ENCODE peak calls at places on chromosomes 11 and 22, in four cellular contexts. Z is brain microvascular endothelial cell, P is retinal pigment epithelial cell, E is psoas muscle. I is an unnamed sample.

GRCh38 chr11:112532506-112532905 is 271.8 kb upstream of the PLET1 start:
- DNase-seq in P (no peak), Z (no peak), E (no peak), I (no peak)

GRCh38 chr11:19753451-19754041 is 40.9 kb downstream of the NAV2 start:
- DNase-seq in P (no peak), E (no peak), Z (peak; percentile 56), I (no peak)

GRCh38 chr11:28767574-28767973 is 659.4 kb downstream of the METTL15 start:
- DNase-seq in E (no peak), P (no peak), Z (peak; percentile 61), I (peak; percentile 33)

GRCh38 chr22:42683599-42684283 is 34.5 kb upstream of the CYB5R3 start:
- DNase-seq in P (no peak), Z (no peak), E (peak; percentile 76), I (no peak)

GRCh38 chr22:37212174-37212906 is at the start of gene SSTR3:
- DNase-seq in E (no peak), P (no peak), Z (no peak), I (no peak)

GRCh38 chr22:47247609-47248240 is 485.3 kb downstream of the TBC1D22A start:
- DNase-seq in E (no peak), Z (no peak), P (no peak), I (no peak)

GRCh38 chr11:47233989-47234668 is 14.5 kb downstream of the ACP2 start:
- DNase-seq in E (no peak), Z (peak; percentile 81), P (no peak), I (peak; percentile 90)

GRCh38 chr11:32326522-32326921 is 108.8 kb downstream of the WT1 start:
- DNase-seq in P (no peak), Z (no peak), E (no peak), I (no peak)

GRCh38 chr11:8867856-8868705 is 42.9 kb upstream of the AKIP1 start:
- DNase-seq in Z (peak; percentile 15), E (no peak), P (no peak), I (peak; percentile 55)

GRCh38 chr11:120942701-120943100 is 81.2 kb upstream of the TBCEL start:
- DNase-seq in E (no peak), P (no peak), Z (no peak), I (no peak)

GRCh38 chr22:34508797-34509196 is 557.2 kb upstream of the ISX start:
- DNase-seq in P (no peak), E (no peak), Z (no peak), I (no peak)

GRCh38 chr11:102604875-102605274 is 20.3 kb downstream of the MMP20 start:
- DNase-seq in P (no peak), E (no peak), Z (no peak), I (no peak)

GRCh38 chr22:28538922-28539321 is 140.7 kb downstream of the TTC28 start:
- DNase-seq in E (no peak), P (no peak), Z (no peak), I (no peak)

GRCh38 chr22:19607198-19608113 is 83.2 kb upstream of the CLDN5 start:
- DNase-seq in Z (no peak), E (peak; percentile 58), P (no peak), I (no peak)

GRCh38 chr11:110704210-110704864 is 7.9 kb downstream of the ARHGAP20 start:
- DNase-seq in E (no peak), P (no peak), Z (no peak), I (no peak)

GRCh38 chr22:42910221-42910942 is 53.3 kb upstream of the ARFGAP3 start:
- DNase-seq in P (no peak), E (no peak), Z (no peak), I (no peak)

GRCh38 chr11:119373917-119374631 is 7.4 kb downstream of the USP2 start:
- DNase-seq in P (no peak), E (peak; percentile 71), Z (peak; percentile 75), I (peak; percentile 66)

GRCh38 chr11:113629562-113629961 is 76.5 kb downstream of the TMPRSS5 start:
- DNase-seq in E (no peak), P (no peak), Z (no peak), I (no peak)

GRCh38 chr22:49734882-49735281 is 92.8 kb downstream of the BRD1 start:
- DNase-seq in P (no peak), Z (no peak), E (no peak), I (no peak)

GRCh38 chr11:94144233-94144632 is 15.6 kb downstream of the PANX1 start:
- DNase-seq in Z (no peak), P (no peak), E (no peak), I (no peak)

GRCh38 chr11:32440920-32441319 is 5.6 kb upstream of the WT1 start:
- DNase-seq in E (no peak), Z (no peak), P (no peak), I (no peak)

GRCh38 chr11:69156673-69157155 is 979 bp downstream of the SMIM38 start:
- DNase-seq in E (no peak), Z (no peak), P (peak; percentile 39), I (no peak)

GRCh38 chr11:958101-958500 is 32.4 kb downstream of the AP2A2 start:
- DNase-seq in E (no peak), Z (no peak), P (no peak), I (no peak)

GRCh38 chr11:10606536-10607208 is 38.2 kb upstream of the LYVE1 start:
- DNase-seq in P (no peak), Z (peak; percentile 44), E (no peak), I (peak; percentile 16)

GRCh38 chr22:37639070-37639760 is at the start of gene SH3BP1:
- DNase-seq in Z (no peak), P (no peak), E (peak; percentile 62), I (no peak)

GRCh38 chr11:31806944-31807790 is 4.0 kb downstream of the PAX6 start:
- DNase-seq in E (no peak), P (no peak), Z (no peak), I (no peak)

GRCh38 chr11:72238492-72239295 is 5.3 kb downstream of the PHOX2A start:
- DNase-seq in E (no peak), P (no peak), Z (no peak), I (no peak)

DNA sequence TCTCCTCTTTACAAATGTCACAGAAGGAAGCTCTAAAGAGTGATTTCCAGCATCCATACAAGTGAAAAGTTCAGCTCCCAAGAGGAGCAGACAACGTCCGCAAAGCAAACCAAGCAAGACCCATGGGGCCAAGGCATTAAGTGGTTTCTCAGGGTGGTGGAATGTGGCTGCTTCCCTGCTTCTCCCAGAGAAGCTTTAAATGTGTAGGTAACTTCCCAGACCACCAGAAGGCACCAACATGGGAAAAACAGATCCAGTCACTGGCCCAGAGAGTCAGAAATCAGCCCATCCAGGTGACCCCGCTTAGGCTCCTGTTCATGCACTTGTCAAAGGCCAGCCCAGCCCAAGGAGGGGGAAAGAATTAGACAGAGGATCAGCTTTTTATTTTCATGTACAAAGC is 13.3 kb upstream of the PHF21A start:
- DNase-seq in E (no peak), P (no peak), Z (no peak), I (no peak)
- TF ChIP-seq CTCF in E (no peak), P (no peak), Z (peak; percentile 20), I (no peak)

GRCh38 chr11:65169164-65169641 is 830 bp upstream of the SPDYC start:
- DNase-seq in P (no peak), E (no peak), Z (peak; percentile 67), I (no peak)

GRCh38 chr11:65170058-65170534 is at the start of gene SPDYC:
- DNase-seq in P (no peak), Z (no peak), E (no peak), I (no peak)

GRCh38 chr11:65166893-65167292 is 3.1 kb upstream of the SPDYC start:
- DNase-seq in P (no peak), E (no peak), Z (no peak), I (no peak)

GRCh38 chr11:65172600-65172999 is 2.6 kb downstream of the SPDYC start:
- DNase-seq in Z (no peak), P (no peak), E (no peak), I (no peak)
- TF ChIP-seq CTCF in Z (no peak), P (no peak), E (no peak), I (no peak)

GRCh38 chr11:45086526-45086925 is 59.9 kb upstream of the PRDM11 start:
- DNase-seq in E (no peak), Z (no peak), P (no peak), I (no peak)

GRCh38 chr11:45082744-45083543 is 63.5 kb upstream of the PRDM11 start:
- DNase-seq in Z (no peak), E (no peak), P (no peak), I (no peak)

GRCh38 chr11:45079943-45080719 is 66.3 kb upstream of the PRDM11 start:
- DNase-seq in E (no peak), Z (no peak), P (no peak), I (no peak)

GRCh38 chr11:45085657-45086501 is 60.6 kb upstream of the PRDM11 start:
- DNase-seq in Z (no peak), P (no peak), E (no peak), I (no peak)

GRCh38 chr11:45083544-45084087 is 62.8 kb upstream of the PRDM11 start:
- DNase-seq in P (no peak), Z (no peak), E (no peak), I (no peak)
- TF ChIP-seq CTCF in P (peak; percentile 44), Z (peak; percentile 67), E (no peak), I (peak; percentile 60)

GRCh38 chr11:75450826-75451783 is 18.1 kb upstream of the KLHL35 start:
- DNase-seq in E (no peak), Z (no peak), P (no peak), I (no peak)
- TF ChIP-seq CTCF in E (peak; percentile 43), Z (peak; percentile 79), P (peak; percentile 71), I (peak; percentile 83)

GRCh38 chr11:70887428-70887827 is 364.9 kb downstream of the SHANK2 start:
- DNase-seq in Z (no peak), E (no peak), P (no peak), I (no peak)
- TF ChIP-seq CTCF in Z (no peak), E (no peak), P (no peak), I (no peak)

GRCh38 chr11:76347391-76347790 is 33.5 kb downstream of the THAP12 start:
- DNase-seq in P (no peak), E (no peak), Z (no peak), I (no peak)
- TF ChIP-seq CTCF in P (no peak), E (no peak), Z (no peak), I (no peak)

GRCh38 chr22:45922256-45922655 is 54.7 kb downstream of the WNT7B start:
- DNase-seq in E (no peak), P (no peak), Z (no peak), I (no peak)
- TF ChIP-seq CTCF in E (no peak), P (no peak), Z (no peak), I (no peak)